ENCODE peak calls at places on chromosome 18, in seven cellular contexts. G is mammary epithelial cell; F is tibial artery; V is CD8-positive, alpha-beta memory T cell; K is fibroblast of lung; H is cardiac muscle cell; Y is heart left ventricle. T is an unnamed sample. For H3K4me1, the result is how much of the 10 kb centered on the place peaks cover.

GRCh38 chr18:74861154-74861553 is 263.5 kb downstream of the ZNF407 start:
- DNase-seq in G (no peak), F (no peak), V (no peak), K (peak), H (no peak), Y (no peak), T (no peak)

GRCh38 chr18:10194592-10194991 is 259.8 kb upstream of the APCDD1 start:
- DNase-seq in G (no peak), F (no peak), V (no peak), K (no peak), H (no peak), Y (no peak), T (no peak)

GRCh38 chr18:39454866-39455265 is 1889.3 kb upstream of the CELF4 start:
- DNase-seq in G (no peak), F (no peak), V (no peak), K (peak), H (no peak), Y (no peak), T (no peak)

GRCh38 chr18:49663755-49664085 is 101.9 kb downstream of the LIPG start:
- DNase-seq in G (no peak), F (no peak), V (no peak), K (no peak), H (no peak), Y (no peak), T (no peak)

GRCh38 chr18:38545071-38545470 is 979.5 kb upstream of the CELF4 start:
- DNase-seq in G (peak), F (no peak), V (no peak), K (peak), H (peak), Y (no peak), T (no peak)

GRCh38 chr18:79489048-79489899 is 93.5 kb downstream of the NFATC1 start:
- DNase-seq in G (no peak), F (peak), V (no peak), K (no peak), H (no peak), Y (peak), T (peak)

GRCh38 chr18:9737814-9738160 is 29.7 kb downstream of the RAB31 start:
- DNase-seq in G (no peak), F (no peak), V (no peak), K (no peak), H (no peak), Y (no peak), T (no peak)

GRCh38 chr18:7725473-7725872 is 158.4 kb downstream of the PTPRM start:
- DNase-seq in G (no peak), F (no peak), V (no peak), K (no peak), H (no peak), Y (no peak), T (no peak)

GRCh38 chr18:12998332-12999060 is 7.3 kb downstream of the CEP192 start:
- DNase-seq in G (no peak), F (no peak), V (no peak), K (no peak), H (no peak), Y (no peak), T (no peak)

DNA sequence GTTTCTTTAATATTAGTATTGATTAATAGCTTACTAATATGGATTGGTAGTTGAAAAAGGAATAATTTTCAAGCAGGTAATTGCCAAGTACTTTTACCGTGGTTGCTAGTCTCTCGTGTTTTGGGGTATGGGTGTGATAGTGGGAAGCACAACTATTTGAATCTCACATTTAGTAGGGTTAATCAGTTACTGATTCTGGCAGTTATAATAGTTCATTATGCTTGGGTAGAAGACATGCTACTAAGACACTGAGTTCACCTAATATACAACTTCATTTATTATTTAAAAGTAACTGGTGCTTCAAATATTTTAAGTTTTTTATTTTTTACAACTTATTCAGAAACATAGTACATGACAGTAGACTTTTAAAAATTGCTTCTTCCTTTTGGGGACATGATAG is 33.5 kb downstream of the SOCS6 start:
- DNase-seq in G (no peak), F (no peak), V (no peak), K (no peak), H (no peak), Y (no peak), T (no peak)
- H3K4me1 ChIP-seq in G (under half), F (under half), V (under half), K (under half), H (under half), Y (under half), T (under half)

GRCh38 chr18:2978208-2978607 is 34.7 kb downstream of the LPIN2 start:
- DNase-seq in G (no peak), F (no peak), V (no peak), K (no peak), H (no peak), Y (no peak), T (no peak)
- H3K4me1 ChIP-seq in G (under half), F (half or more), V (half or more), K (under half), H (under half), Y (half or more), T (half or more)

GRCh38 chr18:31510319-31510718 is 12.3 kb downstream of the DSG2 start:
- DNase-seq in G (peak), F (no peak), V (no peak), K (no peak), H (no peak), Y (no peak), T (no peak)

GRCh38 chr18:31511098-31511497 is 13.1 kb downstream of the DSG2 start:
- DNase-seq in G (no peak), F (no peak), V (no peak), K (no peak), H (no peak), Y (no peak), T (no peak)

GRCh38 chr18:31512203-31512764 is 14.3 kb downstream of the DSG2 start:
- DNase-seq in G (peak), F (no peak), V (no peak), K (peak), H (no peak), Y (no peak), T (no peak)

GRCh38 chr18:31508781-31509180 is 10.8 kb downstream of the DSG2 start:
- DNase-seq in G (peak), F (no peak), V (no peak), K (no peak), H (no peak), Y (no peak), T (no peak)

GRCh38 chr18:31509571-31509970 is 11.6 kb downstream of the DSG2 start:
- DNase-seq in G (no peak), F (no peak), V (no peak), K (no peak), H (no peak), Y (no peak), T (no peak)
- H3K4me1 ChIP-seq in G (half or more), F (under half), V (under half), K (under half), H (under half), Y (under half), T (under half)

GRCh38 chr18:58336605-58337004 is 292.3 kb downstream of the ALPK2 start:
- DNase-seq in G (no peak), F (no peak), V (no peak), K (no peak), H (no peak), Y (no peak), T (no peak)
- H3K4me1 ChIP-seq in G (under half), F (under half), V (under half), K (under half), H (under half), Y (under half), T (under half)

T was measured in left ventricle myocardium inferior.